ENCODE peak calls at places on chromosome 10, in five cellular contexts. One of them, this sample, is unnamed.
A peak's percentile ranks its signal among the peaks of the same experiment; 100 is the strongest.

GRCh38 chr10:15897282-15897681 is 37.0 kb upstream of the MINDY3 start:
- DNase-seq in GM12878: no peak
- DNase-seq in HepG2: no peak
- DNase-seq in A549: peak; percentile 36
- DNase-seq in K562: no peak
- DNase-seq in this sample: peak; percentile 33

GRCh38 chr10:30433286-30433778 is 652 bp upstream of the MAP3K8 start:
- DNase-seq in GM12878: no peak
- DNase-seq in A549: peak; percentile 90
- DNase-seq in HepG2: peak; percentile 77
- DNase-seq in K562: no peak
- DNase-seq in this sample: peak; percentile 67

GRCh38 chr10:110872984-110873569 is 1.3 kb downstream of the PDCD4 start:
- DNase-seq in A549: no peak
- DNase-seq in GM12878: no peak
- DNase-seq in K562: no peak
- DNase-seq in HepG2: no peak
- DNase-seq in this sample: no peak

GRCh38 chr10:50594012-50594411 is 29.7 kb downstream of the SGMS1 start:
- DNase-seq in K562: no peak
- DNase-seq in A549: peak; percentile 34
- DNase-seq in HepG2: no peak
- DNase-seq in GM12878: no peak
- DNase-seq in this sample: peak; percentile 86

GRCh38 chr10:44512345-44513095 is 127.6 kb upstream of the CXCL12 start:
- DNase-seq in HepG2: no peak
- DNase-seq in GM12878: no peak
- DNase-seq in K562: no peak
- DNase-seq in A549: no peak
- DNase-seq in this sample: no peak

GRCh38 chr10:77505431-77506334 is 131.9 kb downstream of the KCNMA1 start:
- DNase-seq in K562: no peak
- DNase-seq in HepG2: no peak
- DNase-seq in A549: peak; percentile 44
- DNase-seq in GM12878: no peak
- DNase-seq in this sample: peak; percentile 91

GRCh38 chr10:33291053-33291592 is 43.3 kb downstream of the NRP1 start:
- DNase-seq in A549: peak; percentile 63
- DNase-seq in GM12878: no peak
- DNase-seq in K562: no peak
- DNase-seq in HepG2: peak; percentile 43
- DNase-seq in this sample: peak; percentile 87

GRCh38 chr10:96478317-96478716 is 35.4 kb downstream of the TLL2 start:
- DNase-seq in GM12878: no peak
- DNase-seq in A549: no peak
- DNase-seq in HepG2: no peak
- DNase-seq in K562: no peak
- DNase-seq in this sample: no peak

GRCh38 chr10:127922675-127923366 is 15.9 kb downstream of the PTPRE start:
- DNase-seq in K562: no peak
- DNase-seq in HepG2: peak; percentile 9
- DNase-seq in GM12878: no peak
- DNase-seq in A549: peak; percentile 58
- DNase-seq in this sample: peak; percentile 55

GRCh38 chr10:101829561-101830315 is 11.5 kb upstream of the OGA start:
- DNase-seq in A549: no peak
- DNase-seq in HepG2: no peak
- DNase-seq in K562: peak; percentile 87
- DNase-seq in GM12878: no peak
- DNase-seq in this sample: no peak

GRCh38 chr10:60611291-60611747 is 167.0 kb upstream of the CDK1 start:
- DNase-seq in K562: no peak
- DNase-seq in HepG2: peak; percentile 15
- DNase-seq in A549: peak; percentile 21
- DNase-seq in GM12878: no peak
- DNase-seq in this sample: peak; percentile 71

GRCh38 chr10:69232252-69232651 is 12.1 kb downstream of the HKDC1 start:
- DNase-seq in K562: no peak
- DNase-seq in GM12878: no peak
- DNase-seq in HepG2: no peak
- DNase-seq in A549: peak; percentile 86
- DNase-seq in this sample: peak; percentile 85

GRCh38 chr10:110355181-110355831 is 50.6 kb upstream of the SMNDC1 start:
- DNase-seq in A549: no peak
- DNase-seq in HepG2: no peak
- DNase-seq in K562: no peak
- DNase-seq in GM12878: peak; percentile 58
- DNase-seq in this sample: no peak

GRCh38 chr10:17075510-17075909 is 54.1 kb downstream of the CUBN start:
- DNase-seq in HepG2: peak; percentile 18
- DNase-seq in A549: peak; percentile 73
- DNase-seq in K562: no peak
- DNase-seq in GM12878: no peak
- DNase-seq in this sample: peak; percentile 96

GRCh38 chr10:11516419-11516721 is 95.1 kb downstream of the USP6NL start:
- DNase-seq in A549: no peak
- DNase-seq in K562: no peak
- DNase-seq in HepG2: no peak
- DNase-seq in GM12878: peak; percentile 67
- DNase-seq in this sample: no peak

GRCh38 chr10:131127610-131128009 is 183.9 kb downstream of the TCERG1L start:
- DNase-seq in K562: no peak
- DNase-seq in A549: no peak
- DNase-seq in GM12878: no peak
- DNase-seq in HepG2: no peak
- DNase-seq in this sample: no peak

GRCh38 chr10:50393784-50394183 is 142.5 kb upstream of the ASAH2 start:
- DNase-seq in HepG2: peak; percentile 87
- DNase-seq in K562: no peak
- DNase-seq in GM12878: no peak
- DNase-seq in A549: peak; percentile 60
- DNase-seq in this sample: peak; percentile 59

GRCh38 chr10:122894261-122894944 is 15.0 kb upstream of the FAM24B start:
- DNase-seq in HepG2: no peak
- DNase-seq in A549: no peak
- DNase-seq in K562: no peak
- DNase-seq in GM12878: no peak
- DNase-seq in this sample: no peak

GRCh38 chr10:68871731-68872342 is 29.3 kb upstream of the DDX50 start:
- DNase-seq in GM12878: no peak
- DNase-seq in A549: no peak
- DNase-seq in HepG2: peak; percentile 46
- DNase-seq in K562: no peak
- DNase-seq in this sample: peak; percentile 95

GRCh38 chr10:107913317-107914294 is 749.1 kb upstream of the SORCS1 start:
- DNase-seq in K562: no peak
- DNase-seq in HepG2: no peak
- DNase-seq in A549: no peak
- DNase-seq in GM12878: no peak
- DNase-seq in this sample: no peak

GRCh38 chr10:70804424-70804814 is 11.3 kb upstream of the SGPL1 start:
- DNase-seq in K562: no peak
- DNase-seq in HepG2: peak; percentile 51
- DNase-seq in A549: peak; percentile 29
- DNase-seq in GM12878: no peak
- DNase-seq in this sample: no peak

GRCh38 chr10:70803768-70804423 is 11.9 kb upstream of the SGPL1 start:
- DNase-seq in K562: no peak
- DNase-seq in A549: no peak
- DNase-seq in GM12878: no peak
- DNase-seq in HepG2: no peak
- DNase-seq in this sample: no peak

GRCh38 chr10:70801854-70802253 is 13.9 kb upstream of the SGPL1 start:
- DNase-seq in GM12878: no peak
- DNase-seq in A549: no peak
- DNase-seq in HepG2: no peak
- DNase-seq in K562: no peak
- DNase-seq in this sample: no peak

GRCh38 chr10:70797840-70798239 is 12.7 kb upstream of the TBATA start:
- DNase-seq in K562: no peak
- DNase-seq in HepG2: no peak
- DNase-seq in A549: no peak
- DNase-seq in GM12878: no peak
- DNase-seq in this sample: no peak

DNA sequence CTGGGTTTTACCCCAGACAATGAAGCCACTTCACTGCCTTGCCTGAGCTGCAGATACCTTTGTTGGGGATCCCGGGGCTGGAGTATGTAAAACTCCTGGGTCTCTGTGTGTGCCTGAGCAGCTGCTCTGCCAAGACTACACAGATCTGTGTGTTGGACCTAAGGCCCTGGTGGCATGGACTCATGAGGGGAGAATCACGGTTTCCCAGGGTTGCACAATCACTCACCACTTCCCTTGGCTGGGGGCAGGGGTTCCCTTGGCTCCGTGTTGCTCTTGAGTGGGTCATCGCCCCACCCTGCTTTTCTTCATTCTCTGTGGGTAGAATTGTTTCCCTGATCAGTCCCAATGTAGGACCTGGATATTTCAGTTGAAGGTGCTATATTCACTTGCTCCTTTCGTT is 13.9 kb upstream of the TBATA start:
- DNase-seq in A549: no peak
- DNase-seq in HepG2: no peak
- DNase-seq in GM12878: no peak
- DNase-seq in K562: no peak
- DNase-seq in this sample: no peak
- TF ChIP-seq RFX5 in A549: no peak
- TF ChIP-seq RFX5 in HepG2: no peak
- TF ChIP-seq RFX5 in GM12878: no peak
- TF ChIP-seq RFX5 in K562: no peak
- TF ChIP-seq RFX5 in this sample: no peak

DNA sequence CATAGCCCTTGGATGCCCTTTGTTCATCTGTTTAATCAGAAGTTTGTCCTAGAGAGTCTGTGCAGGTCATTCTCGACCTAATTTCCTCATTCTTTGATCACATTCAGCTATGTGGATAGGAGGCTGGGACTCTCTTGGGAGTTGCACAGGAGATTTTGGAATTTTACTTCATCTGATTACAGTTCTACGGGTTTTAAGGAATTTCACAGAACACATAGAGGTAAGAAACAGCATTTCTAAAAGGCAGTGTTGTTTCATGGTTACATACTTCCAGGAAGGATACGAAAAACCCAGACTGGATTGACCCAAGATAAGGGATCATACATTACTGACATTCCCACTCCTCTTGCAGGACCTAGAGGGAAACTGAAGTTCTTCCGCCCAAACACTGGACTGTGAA is 45.9 kb downstream of the GATA3 start:
- DNase-seq in K562: no peak
- DNase-seq in A549: no peak
- DNase-seq in HepG2: no peak
- DNase-seq in GM12878: no peak
- DNase-seq in this sample: no peak
- TF ChIP-seq BHLHE40 in K562: no peak
- TF ChIP-seq BHLHE40 in A549: no peak
- TF ChIP-seq BHLHE40 in HepG2: no peak
- TF ChIP-seq BHLHE40 in GM12878: no peak
- TF ChIP-seq BHLHE40 in this sample: no peak

GRCh38 chr10:75170215-75170614 is 40.4 kb upstream of the VDAC2 start:
- DNase-seq in A549: no peak
- DNase-seq in K562: no peak
- DNase-seq in GM12878: no peak
- DNase-seq in HepG2: no peak
- DNase-seq in this sample: no peak
- H3K27ac ChIP-seq in A549: no peak overlapping the region
- H3K27ac ChIP-seq in K562: no peak overlapping the region
- H3K27ac ChIP-seq in GM12878: no peak overlapping the region
- H3K27ac ChIP-seq in HepG2: no peak overlapping the region
- H3K27ac ChIP-seq in this sample: no peak overlapping the region

DNA sequence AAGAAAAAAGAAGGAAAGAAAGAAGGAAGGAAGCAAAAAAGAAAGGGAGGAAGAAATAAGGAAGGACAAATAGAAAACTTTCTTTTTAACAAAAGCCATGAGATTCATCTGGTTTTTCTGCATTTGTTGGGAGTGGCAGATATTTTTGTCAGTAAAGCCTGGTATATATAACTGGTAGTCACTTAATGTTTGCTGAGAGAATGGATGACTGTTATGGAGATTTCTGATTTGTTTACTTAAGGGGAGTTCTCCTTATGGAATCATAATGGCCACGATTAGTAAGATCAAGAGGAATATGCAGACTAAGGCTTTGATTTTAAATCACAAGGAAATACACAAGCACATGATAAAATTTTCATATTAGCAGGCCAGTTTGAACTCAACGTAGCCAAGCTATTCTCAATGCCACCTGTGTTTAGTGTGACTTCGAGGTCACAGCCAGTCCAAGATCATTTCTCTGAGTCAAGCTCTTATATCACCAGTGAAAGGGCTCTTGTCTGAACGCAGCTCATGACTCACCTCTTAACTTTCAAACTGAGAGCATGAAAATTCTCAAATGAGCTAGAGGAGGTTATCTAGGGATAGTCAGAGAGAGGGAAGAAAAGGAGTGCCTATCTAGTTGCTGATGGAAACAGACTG is 445.1 kb upstream of the ZMIZ1 start:
- DNase-seq in K562: no peak
- DNase-seq in GM12878: no peak
- DNase-seq in HepG2: peak; percentile 66
- DNase-seq in A549: peak; percentile 79
- DNase-seq in this sample: peak; percentile 90
- TF ChIP-seq RFX5 in K562: no peak
- TF ChIP-seq RFX5 in GM12878: no peak
- TF ChIP-seq RFX5 in HepG2: no peak
- TF ChIP-seq RFX5 in A549: no peak
- TF ChIP-seq RFX5 in this sample: peak; percentile 62

DNA sequence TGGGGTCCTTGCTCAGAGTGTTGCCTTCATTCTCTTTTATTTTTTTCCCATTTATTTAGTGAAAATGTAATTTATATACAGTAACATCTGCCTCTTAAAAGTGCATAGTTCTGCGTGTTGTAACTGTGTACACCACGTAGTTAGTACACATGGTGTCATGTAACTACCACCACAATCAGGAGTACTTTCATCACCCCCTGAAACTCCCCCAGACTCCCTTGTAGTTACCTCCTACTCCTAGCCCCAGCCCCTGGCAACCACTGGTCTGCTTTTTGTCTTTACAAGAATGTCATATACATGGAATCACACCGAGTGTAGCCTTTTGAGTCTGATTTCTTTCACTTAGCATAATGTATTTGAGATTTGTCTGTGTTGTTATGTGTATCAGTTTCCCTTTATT is 50.5 kb downstream of the GRK5 start:
- DNase-seq in HepG2: no peak
- DNase-seq in K562: no peak
- DNase-seq in GM12878: no peak
- DNase-seq in A549: no peak
- DNase-seq in this sample: peak; percentile 26
- TF ChIP-seq BHLHE40 in HepG2: no peak
- TF ChIP-seq BHLHE40 in K562: no peak
- TF ChIP-seq BHLHE40 in GM12878: no peak
- TF ChIP-seq BHLHE40 in A549: no peak
- TF ChIP-seq BHLHE40 in this sample: no peak

This sample was measured in IMR-90.